ENCODE peak calls at places on chromosomes 12 and 14, in six cellular contexts. S is fibroblast of the aortic adventitia; K is H4; M is NCI-H524; I is GM04504; Z is stimulated activated CD4-positive, alpha-beta T cell treated with anti-CD3 and anti-CD28 coated beads, Interleukin-12 subunit alpha, Interleukin-12 subunit beta, amount 100 ng/mL, for 48 hours. C is an unnamed sample.

GRCh38 chr12:2613674-2614073 is 181.1 kb upstream of the FKBP4 start:
- DNase-seq in K (peak), S (peak), Z (peak), I (peak), M (no peak), C (peak)

GRCh38 chr12:104263026-104263425 is 40.5 kb upstream of the EID3 start:
- DNase-seq in I (no peak), Z (no peak), M (no peak), S (no peak), K (no peak), C (no peak)

GRCh38 chr14:38389666-38390065 is 133.8 kb upstream of the CLEC14A start:
- DNase-seq in K (no peak), I (peak), Z (no peak), S (no peak), M (peak), C (no peak)

GRCh38 chr14:103730490-103731035 is 15.0 kb downstream of the ZFYVE21 start:
- DNase-seq in S (no peak), K (no peak), Z (no peak), M (no peak), I (no peak), C (no peak)

GRCh38 chr12:5260591-5261086 is 171.3 kb upstream of the NTF3 start:
- DNase-seq in Z (no peak), K (no peak), M (no peak), S (no peak), I (no peak), C (peak)

GRCh38 chr12:13606290-13606689 is 375.1 kb downstream of the GRIN2B start:
- DNase-seq in I (no peak), S (no peak), M (no peak), K (no peak), Z (no peak), C (no peak)

GRCh38 chr12:58814036-58814435 is 106.3 kb downstream of the LRIG3 start:
- DNase-seq in M (no peak), Z (no peak), I (no peak), S (peak), K (no peak), C (no peak)

GRCh38 chr12:77202457-77203060 is 137.2 kb upstream of the E2F7 start:
- DNase-seq in S (peak), Z (no peak), I (no peak), M (no peak), K (no peak), C (no peak)

GRCh38 chr14:55265197-55265596 is 6.0 kb upstream of the FBXO34 start:
- DNase-seq in K (no peak), I (no peak), S (no peak), M (no peak), Z (no peak), C (no peak)

GRCh38 chr12:75977952-75978671 is 53.5 kb downstream of the PHLDA1 start:
- DNase-seq in Z (peak), S (peak), I (peak), K (peak), M (no peak), C (peak)

GRCh38 chr12:65999564-66000280 is 130.8 kb downstream of the LLPH start:
- DNase-seq in S (peak), Z (no peak), I (no peak), M (no peak), K (peak), C (peak)

GRCh38 chr12:123813349-123813748 is 51.2 kb downstream of the DNAH10 start:
- DNase-seq in M (no peak), I (peak), S (peak), Z (no peak), K (peak), C (peak)

GRCh38 chr12:132528564-132529106 is 38.7 kb downstream of the FBRSL1 start:
- DNase-seq in M (no peak), S (no peak), I (no peak), Z (no peak), K (no peak), C (no peak)

GRCh38 chr14:89240414-89240813 is 176.6 kb downstream of the FOXN3 start:
- DNase-seq in M (no peak), Z (no peak), S (no peak), I (peak), K (no peak), C (peak)

GRCh38 chr14:79412822-79413221 is 798.5 kb downstream of the DIO2 start:
- DNase-seq in K (no peak), M (no peak), Z (no peak), S (no peak), I (no peak), C (no peak)

GRCh38 chr12:25187781-25188180 is 7.2 kb downstream of the DNAI7 start:
- DNase-seq in Z (no peak), K (peak), M (no peak), I (peak), S (peak), C (peak)

GRCh38 chr12:89750821-89751227 is 42.2 kb upstream of the ATP2B1 start:
- DNase-seq in S (peak), M (no peak), K (no peak), Z (no peak), I (no peak), C (no peak)

GRCh38 chr12:124675881-124676688 is 108.7 kb upstream of the NCOR2 start:
- DNase-seq in S (peak), M (no peak), K (no peak), Z (no peak), I (no peak), C (peak)

GRCh38 chr12:26130728-26131127 is 5.9 kb upstream of the BHLHE41 start:
- DNase-seq in S (no peak), I (no peak), K (no peak), M (no peak), Z (no peak), C (no peak)

GRCh38 chr12:29131539-29131938 is 17.5 kb upstream of the FAR2 start:
- DNase-seq in S (peak), I (peak), Z (no peak), K (no peak), M (no peak), C (no peak)

GRCh38 chr12:3453947-3454675 is 36.9 kb upstream of the PRMT8 start:
- DNase-seq in Z (no peak), K (peak), M (no peak), I (peak), S (peak), C (peak)

GRCh38 chr12:31897791-31898503 is 61.3 kb upstream of the RESF1 start:
- DNase-seq in S (no peak), K (peak), I (no peak), Z (no peak), M (no peak), C (peak)

GRCh38 chr14:103867523-103867953 is 20.2 kb upstream of the PPP1R13B start:
- DNase-seq in K (peak), Z (no peak), M (peak), I (no peak), S (no peak), C (no peak)

GRCh38 chr12:78118486-78118885 is 287.8 kb downstream of the NAV3 start:
- DNase-seq in S (no peak), I (no peak), K (no peak), M (no peak), Z (no peak), C (no peak)

GRCh38 chr12:116142936-116143882 is 134.3 kb downstream of the MED13L start:
- DNase-seq in M (no peak), S (peak), K (peak), Z (no peak), I (no peak), C (peak)

GRCh38 chr14:94681300-94682060 is 69.3 kb downstream of the SERPINA3 start:
- DNase-seq in I (peak), S (peak), K (peak), Z (no peak), M (peak), C (peak)

GRCh38 chr14:34103176-34103575 is 152.3 kb upstream of the EGLN3 start:
- DNase-seq in S (no peak), I (no peak), K (no peak), M (no peak), Z (no peak), C (peak)

GRCh38 chr14:74249433-74250375 is 10.5 kb downstream of the VSX2 start:
- DNase-seq in K (no peak), Z (no peak), M (no peak), I (no peak), S (no peak), C (no peak)

GRCh38 chr12:55728185-55728931 is 451 bp downstream of the CD63 start:
- DNase-seq in Z (no peak), K (peak), I (no peak), M (no peak), S (peak), C (peak)

GRCh38 chr14:75562048-75562447 is 16.4 kb upstream of the FLVCR2 start:
- DNase-seq in S (no peak), M (no peak), I (no peak), K (no peak), Z (peak), C (no peak)

GRCh38 chr12:27541031-27541719 is 17.2 kb downstream of the PPFIBP1 start:
- DNase-seq in K (no peak), I (no peak), S (no peak), M (no peak), Z (no peak), C (no peak)

GRCh38 chr14:78448483-78449094 is 278.4 kb downstream of the NRXN3 start:
- DNase-seq in M (peak), I (no peak), S (peak), K (no peak), Z (peak), C (peak)

GRCh38 chr12:93741741-93742085 is 64.5 kb downstream of the CRADD start:
- DNase-seq in M (no peak), S (peak), Z (no peak), K (no peak), I (no peak), C (peak)

GRCh38 chr12:116262741-116263140 is 14.8 kb downstream of the MED13L start:
- DNase-seq in K (no peak), S (no peak), Z (no peak), M (no peak), I (no peak), C (no peak)

GRCh38 chr12:53670966-53671365 is 4.9 kb downstream of the ATP5MC2 start:
- DNase-seq in I (no peak), Z (no peak), M (no peak), K (no peak), S (no peak), C (no peak)

GRCh38 chr12:16946691-16947090 is 340.7 kb upstream of the LMO3 start:
- DNase-seq in Z (no peak), S (no peak), K (no peak), I (no peak), M (no peak), C (no peak)

GRCh38 chr14:72603639-72604038 is 290.3 kb downstream of the DPF3 start:
- DNase-seq in M (no peak), I (no peak), S (peak), K (no peak), Z (no peak), C (peak)

GRCh38 chr12:79566452-79566851 is 124.3 kb downstream of the PAWR start:
- DNase-seq in Z (no peak), I (no peak), K (peak), M (no peak), S (no peak), C (no peak)

GRCh38 chr14:53501361-53502320 is 348.5 kb upstream of the DDHD1 start:
- DNase-seq in K (peak), M (no peak), S (peak), Z (no peak), I (no peak), C (no peak)

C was measured in A172.